ENCODE peak calls at places on chromosomes 6 and 20, in five cellular contexts. U is EL, V is memory B cell, I is GDM1, N is BJ. E is an unnamed sample.

GRCh38 chr6:82072113-82072512 is 175.4 kb downstream of the IBTK start:
- DNase-seq in U (no peak), V (no peak), I (no peak), N (no peak), E (no peak)

GRCh38 chr6:156698239-156699016 is 78.8 kb upstream of the ARID1B start:
- DNase-seq in U (no peak), V (peak), I (no peak), N (no peak), E (no peak)

GRCh38 chr6:98824163-98824906 is 10.0 kb upstream of the POU3F2 start:
- DNase-seq in U (no peak), V (no peak), I (no peak), N (no peak), E (no peak)

GRCh38 chr6:81978230-81978629 is 225.7 kb upstream of the TENT5A start:
- DNase-seq in U (peak), V (no peak), I (no peak), N (no peak), E (no peak)

GRCh38 chr6:125789167-125789566 is 1.6 kb upstream of the NCOA7 start:
- DNase-seq in U (no peak), V (no peak), I (no peak), N (no peak), E (no peak)

GRCh38 chr6:3283641-3284435 is 25.1 kb downstream of the PSMG4 start:
- DNase-seq in U (no peak), V (no peak), I (no peak), N (no peak), E (no peak)

GRCh38 chr6:193773-194310 is 98.4 kb upstream of the DUSP22 start:
- DNase-seq in U (no peak), V (no peak), I (peak), N (no peak), E (no peak)

GRCh38 chr20:37297066-37297736 is 7.7 kb downstream of the MANBAL start:
- DNase-seq in U (peak), V (no peak), I (no peak), N (peak), E (no peak)